ENCODE peak calls at places on chromosomes 5 and 9, in eight cellular contexts. N is left ventricle myocardium inferior; H is uterus; G is T-cell; X is tibial artery; I is choroid plexus epithelial cell; L is HepG2; B is CD4-positive, alpha-beta memory T cell. D is an unnamed sample.

GRCh38 chr5:158640581-158640980 is 459.1 kb downstream of the EBF1 start:
- DNase-seq in N (no peak), H (no peak), G (no peak), X (no peak), I (peak), L (no peak), B (no peak), D (peak)

GRCh38 chr5:66565878-66566277 is 30.3 kb upstream of the MAST4 start:
- DNase-seq in N (no peak), H (no peak), G (no peak), X (no peak), I (no peak), L (no peak), B (no peak), D (no peak)

GRCh38 chr9:136631038-136632000 is 31.4 kb upstream of the EGFL7 start:
- DNase-seq in N (peak), H (peak), G (peak), X (peak), I (peak), L (peak), B (peak), D (peak)

GRCh38 chr5:137621861-137622823 is 113.7 kb downstream of the KLHL3 start:
- DNase-seq in N (peak), H (no peak), G (no peak), X (peak), I (peak), L (no peak), B (no peak), D (peak)

GRCh38 chr5:35675392-35675791 is 57.7 kb downstream of the SPEF2 start:
- DNase-seq in N (no peak), H (no peak), G (no peak), X (no peak), I (no peak), L (no peak), B (no peak), D (no peak)

GRCh38 chr5:141084487-141084989 is 9.9 kb upstream of the PCDHB2 start:
- DNase-seq in N (no peak), H (peak), G (peak), X (no peak), I (peak), L (peak), B (peak), D (no peak)

GRCh38 chr9:135586601-135587109 is 25.1 kb downstream of the PAEP start:
- DNase-seq in N (no peak), H (no peak), G (no peak), X (no peak), I (no peak), L (no peak), B (no peak), D (peak)

GRCh38 chr9:38075272-38075671 is 6.2 kb upstream of the SHB start:
- DNase-seq in N (no peak), H (no peak), G (no peak), X (peak), I (no peak), L (no peak), B (no peak), D (no peak)

GRCh38 chr5:154138701-154139100 is 51.8 kb upstream of the GALNT10 start:
- DNase-seq in N (peak), H (no peak), G (no peak), X (no peak), I (no peak), L (no peak), B (no peak), D (no peak)

GRCh38 chr9:122988919-122989614 is 44.4 kb upstream of the GPR21 start:
- DNase-seq in N (no peak), H (no peak), G (no peak), X (no peak), I (peak), L (no peak), B (no peak), D (no peak)

GRCh38 chr5:80915716-80916115 is 44.4 kb upstream of the RASGRF2 start:
- DNase-seq in N (no peak), H (no peak), G (no peak), X (no peak), I (peak), L (no peak), B (no peak), D (no peak)

GRCh38 chr9:121328876-121329681 is 41.0 kb downstream of the STOM start:
- DNase-seq in N (no peak), H (no peak), G (no peak), X (no peak), I (no peak), L (no peak), B (no peak), D (no peak)

GRCh38 chr9:127418037-127418471 is 6.1 kb upstream of the ZNF79 start:
- DNase-seq in N (no peak), H (no peak), G (peak), X (no peak), I (peak), L (peak), B (no peak), D (peak)

GRCh38 chr9:134525841-134526797 is 115.5 kb upstream of the COL5A1 start:
- DNase-seq in N (peak), H (peak), G (no peak), X (no peak), I (no peak), L (no peak), B (no peak), D (peak)

GRCh38 chr5:89827960-89828359 is 581.6 kb downstream of the CETN3 start:
- DNase-seq in N (no peak), H (no peak), G (no peak), X (no peak), I (no peak), L (no peak), B (no peak), D (no peak)

GRCh38 chr5:14700478-14701436 is 36.2 kb downstream of the OTULIN start:
- DNase-seq in N (no peak), H (no peak), G (no peak), X (no peak), I (peak), L (no peak), B (no peak), D (no peak)

GRCh38 chr9:113611461-113612215 is 148.1 kb downstream of the RGS3 start:
- DNase-seq in N (no peak), H (no peak), G (no peak), X (no peak), I (no peak), L (no peak), B (no peak), D (no peak)

GRCh38 chr5:107378218-107378899 is 292.4 kb downstream of the EFNA5 start:
- DNase-seq in N (no peak), H (no peak), G (no peak), X (no peak), I (no peak), L (peak), B (no peak), D (no peak)

GRCh38 chr5:128799945-128800344 is 165.3 kb upstream of the SLC27A6 start:
- DNase-seq in N (no peak), H (no peak), G (no peak), X (no peak), I (no peak), L (no peak), B (no peak), D (no peak)

GRCh38 chr9:74645007-74645639 is 148.0 kb downstream of the RORB start:
- DNase-seq in N (no peak), H (no peak), G (no peak), X (no peak), I (peak), L (peak), B (no peak), D (no peak)

GRCh38 chr5:52943285-52943684 is 45.9 kb upstream of the ITGA2 start:
- DNase-seq in N (no peak), H (no peak), G (no peak), X (no peak), I (no peak), L (peak), B (no peak), D (no peak)

GRCh38 chr9:112094948-112095779 is 79.9 kb downstream of the SUSD1 start:
- DNase-seq in N (no peak), H (no peak), G (no peak), X (no peak), I (no peak), L (no peak), B (no peak), D (no peak)

D was measured in psoas muscle.